ENCODE peak calls at places on chromosomes 7 and 10, in four cellular contexts. J is activated naive CD8-positive, alpha-beta T cell treated with anti-CD3 and anti-CD28 coated beads, Interleukin-2, amount 50 U/mL, for 24 hours; C is bronchial epithelial cell; T is stimulated activated naive CD4-positive, alpha-beta T cell. S is an unnamed sample.

GRCh38 chr7:127879436-127879835 is 151.8 kb downstream of the LRRC4 start:
- DNase-seq in J (no peak), C (no peak), T (no peak), S (no peak)

GRCh38 chr10:23192741-23193434 is 776 bp downstream of the PTF1A start:
- DNase-seq in J (no peak), C (no peak), T (no peak), S (no peak)

GRCh38 chr7:148242271-148242801 is 348.2 kb upstream of the C7orf33 start:
- DNase-seq in J (no peak), C (peak; percentile 74), T (no peak), S (no peak)

GRCh38 chr10:117075064-117075463 is 63.0 kb downstream of the VAX1 start:
- DNase-seq in J (no peak), C (peak; percentile 57), T (no peak), S (no peak)

GRCh38 chr10:48507933-48508830 is 96.7 kb downstream of the ARHGAP22 start:
- DNase-seq in J (no peak), C (no peak), T (no peak), S (no peak)

GRCh38 chr10:6737758-6738463 is 157.8 kb upstream of the PRKCQ start:
- DNase-seq in J (no peak), C (peak; percentile 69), T (no peak), S (no peak)

GRCh38 chr10:77149001-77149400 is 488.6 kb downstream of the KCNMA1 start:
- DNase-seq in J (no peak), C (peak; percentile 62), T (no peak), S (no peak)

GRCh38 chr10:49601857-49602256 is 8.3 kb upstream of the SLC18A3 start:
- DNase-seq in J (no peak), C (peak; percentile 75), T (no peak), S (no peak)

GRCh38 chr10:89043052-89043451 is 52.5 kb downstream of the FAS start:
- DNase-seq in J (no peak), C (no peak), T (no peak), S (no peak)

GRCh38 chr7:12221414-12221813 is 10.3 kb downstream of the TMEM106B start:
- DNase-seq in J (no peak), C (no peak), T (no peak), S (no peak)

GRCh38 chr7:124667312-124667711 is 98.3 kb downstream of the GPR37 start:
- DNase-seq in J (no peak), C (peak; percentile 17), T (no peak), S (no peak)

GRCh38 chr10:117496616-117497028 is 45.9 kb upstream of the EMX2 start:
- DNase-seq in J (peak; percentile 72), C (peak; percentile 72), T (peak; percentile 38), S (peak; percentile 73)

GRCh38 chr7:131284702-131285419 is 42.8 kb upstream of the MKLN1 start:
- DNase-seq in J (no peak), C (peak; percentile 36), T (no peak), S (no peak)

GRCh38 chr10:72567884-72568283 is 58.0 kb downstream of the MICU1 start:
- DNase-seq in J (no peak), C (peak; percentile 22), T (no peak), S (no peak)

GRCh38 chr10:8065651-8066050 is 11.2 kb downstream of the GATA3 start:
- DNase-seq in J (no peak), C (peak; percentile 84), T (no peak), S (no peak)

GRCh38 chr7:77199008-77199966 is at the start of gene FGL2:
- DNase-seq in J (peak; percentile 19), C (peak; percentile 49), T (peak; percentile 19), S (peak; percentile 36)

GRCh38 chr7:154953006-154953684 is 49.8 kb downstream of the PAXIP1 start:
- DNase-seq in J (peak; percentile 76), C (peak; percentile 41), T (peak; percentile 55), S (peak; percentile 72)

GRCh38 chr10:72948762-72949161 is 5.8 kb downstream of the PLA2G12B start:
- DNase-seq in J (no peak), C (no peak), T (no peak), S (no peak)

GRCh38 chr7:149716007-149716931 is 57.1 kb downstream of the ZNF467 start:
- DNase-seq in J (no peak), C (peak; percentile 91), T (no peak), S (no peak)

GRCh38 chr7:27300401-27300800 is 57.8 kb downstream of the EVX1 start:
- DNase-seq in J (no peak), C (peak; percentile 26), T (no peak), S (no peak)

GRCh38 chr10:128615154-128615553 is 488.9 kb upstream of the MKI67 start:
- DNase-seq in J (no peak), C (no peak), T (no peak), S (no peak)

GRCh38 chr10:16242446-16242845 is 194.4 kb upstream of the PTER start:
- DNase-seq in J (no peak), C (no peak), T (no peak), S (no peak)

GRCh38 chr7:48728799-48729198 is 195.5 kb upstream of the CDC14C start:
- DNase-seq in J (no peak), C (no peak), T (no peak), S (no peak)

GRCh38 chr7:136066304-136067143 is 89.4 kb upstream of the MTPN start:
- DNase-seq in J (no peak), C (no peak), T (no peak), S (no peak)

GRCh38 chr7:101702362-101702850 is 73.3 kb upstream of the MYL10 start:
- DNase-seq in J (no peak), C (peak; percentile 25), T (no peak), S (no peak)

GRCh38 chr10:1420663-1421362 is 316.5 kb downstream of the ADARB2 start:
- DNase-seq in J (peak; percentile 75), C (peak; percentile 31), T (peak; percentile 8), S (peak; percentile 62)

GRCh38 chr10:129863231-129863663 is 100.8 kb downstream of the EBF3 start:
- DNase-seq in J (no peak), C (no peak), T (no peak), S (no peak)

GRCh38 chr7:139570119-139570518 is 46.6 kb downstream of the CLEC2L start:
- DNase-seq in J (no peak), C (no peak), T (no peak), S (no peak)

GRCh38 chr10:90960355-90960814 is 39.5 kb upstream of the ANKRD1 start:
- DNase-seq in J (no peak), C (peak; percentile 72), T (no peak), S (no peak)

GRCh38 chr7:19585761-19586160 is 123.1 kb downstream of the POLR1F start:
- DNase-seq in J (no peak), C (no peak), T (no peak), S (no peak)

GRCh38 chr7:11021468-11021867 is 47.8 kb downstream of the PHF14 start:
- DNase-seq in J (no peak), C (no peak), T (no peak), S (no peak)

GRCh38 chr7:7114575-7115291 is 67.6 kb upstream of the C1GALT1 start:
- DNase-seq in J (no peak), C (no peak), T (no peak), S (no peak)

GRCh38 chr10:97426776-97427570 is 982 bp downstream of the PGAM1 start:
- DNase-seq in J (no peak), C (no peak), T (no peak), S (peak; percentile 19)

GRCh38 chr7:149285581-149285975 is 23.6 kb downstream of the ZNF783 start:
- DNase-seq in J (no peak), C (no peak), T (no peak), S (no peak)